ENCODE peak calls at places on chromosomes 1 and 21, in four cellular contexts. One of them, this sample, is unnamed. For H3K36me3, the result is how much of the 10 kb centered on the place peaks cover.

GRCh38 chr21:38505654-38506523 is 7.6 kb upstream of the ERG start:
- DNase-seq in mesendoderm: peak
- DNase-seq in aorta: no peak
- DNase-seq in sigmoid colon: no peak
- DNase-seq in this sample: no peak

GRCh38 chr1:18325151-18325550 is 155.6 kb upstream of the KLHDC7A start:
- DNase-seq in mesendoderm: no peak
- DNase-seq in aorta: no peak
- DNase-seq in sigmoid colon: no peak
- DNase-seq in this sample: no peak

GRCh38 chr1:22728751-22729399 is 18.2 kb downstream of the EPHB2 start:
- DNase-seq in mesendoderm: no peak
- DNase-seq in aorta: no peak
- DNase-seq in sigmoid colon: no peak
- DNase-seq in this sample: no peak

GRCh38 chr1:225638853-225639252 is 14.1 kb downstream of the ENAH start:
- DNase-seq in mesendoderm: no peak
- DNase-seq in aorta: no peak
- DNase-seq in sigmoid colon: no peak
- DNase-seq in this sample: no peak

GRCh38 chr21:46196733-46197132 is 12.5 kb upstream of the SPATC1L start:
- DNase-seq in mesendoderm: no peak
- DNase-seq in aorta: peak
- DNase-seq in sigmoid colon: peak
- DNase-seq in this sample: no peak

GRCh38 chr1:113958691-113959090 is 20.6 kb upstream of the OLFML3 start:
- DNase-seq in mesendoderm: no peak
- DNase-seq in aorta: no peak
- DNase-seq in sigmoid colon: no peak
- DNase-seq in this sample: no peak

GRCh38 chr1:232594018-232594502 is 35.9 kb downstream of the SIPA1L2 start:
- DNase-seq in mesendoderm: no peak
- DNase-seq in aorta: no peak
- DNase-seq in sigmoid colon: no peak
- DNase-seq in this sample: no peak

GRCh38 chr1:58406296-58407071 is 140.0 kb downstream of the OMA1 start:
- DNase-seq in mesendoderm: peak
- DNase-seq in aorta: no peak
- DNase-seq in sigmoid colon: no peak
- DNase-seq in this sample: no peak

GRCh38 chr1:241605146-241605805 is 34.9 kb downstream of the CHML start:
- DNase-seq in mesendoderm: peak
- DNase-seq in aorta: no peak
- DNase-seq in sigmoid colon: no peak
- DNase-seq in this sample: no peak

GRCh38 chr21:43936186-43936967 is 71.4 kb downstream of the AGPAT3 start:
- DNase-seq in mesendoderm: no peak
- DNase-seq in aorta: no peak
- DNase-seq in sigmoid colon: no peak
- DNase-seq in this sample: no peak

GRCh38 chr21:35020902-35021301 is 28.2 kb downstream of the RUNX1 start:
- DNase-seq in mesendoderm: no peak
- DNase-seq in aorta: no peak
- DNase-seq in sigmoid colon: no peak
- DNase-seq in this sample: no peak

GRCh38 chr1:235411489-235412486 is 44.6 kb downstream of the TBCE start:
- DNase-seq in mesendoderm: peak
- DNase-seq in aorta: no peak
- DNase-seq in sigmoid colon: no peak
- DNase-seq in this sample: no peak

GRCh38 chr21:44911384-44912157 is 9.1 kb downstream of the ITGB2 start:
- DNase-seq in mesendoderm: no peak
- DNase-seq in aorta: peak
- DNase-seq in sigmoid colon: peak
- DNase-seq in this sample: peak

GRCh38 chr1:168408531-168409242 is 128.0 kb downstream of the TBX19 start:
- DNase-seq in mesendoderm: peak
- DNase-seq in aorta: no peak
- DNase-seq in sigmoid colon: no peak
- DNase-seq in this sample: peak

GRCh38 chr1:94806451-94806861 is 13.7 kb upstream of the SLC44A3 start:
- DNase-seq in mesendoderm: no peak
- DNase-seq in aorta: no peak
- DNase-seq in sigmoid colon: no peak
- DNase-seq in this sample: no peak

GRCh38 chr1:203126151-203126865 is 1.2 kb upstream of the ADORA1 start:
- DNase-seq in mesendoderm: peak
- DNase-seq in aorta: no peak
- DNase-seq in sigmoid colon: no peak
- DNase-seq in this sample: no peak

GRCh38 chr1:108584320-108584968 is 24.5 kb downstream of the EEIG2 start:
- DNase-seq in mesendoderm: no peak
- DNase-seq in aorta: no peak
- DNase-seq in sigmoid colon: no peak
- DNase-seq in this sample: no peak

GRCh38 chr1:108813326-108813725 is 43.6 kb downstream of the AKNAD1 start:
- DNase-seq in mesendoderm: no peak
- DNase-seq in aorta: no peak
- DNase-seq in sigmoid colon: no peak
- DNase-seq in this sample: no peak

GRCh38 chr1:5648410-5649165 is 343.6 kb downstream of the NPHP4 start:
- DNase-seq in mesendoderm: no peak
- DNase-seq in aorta: no peak
- DNase-seq in sigmoid colon: no peak
- DNase-seq in this sample: no peak

GRCh38 chr1:59057211-59057694 is 239.6 kb upstream of the FGGY start:
- DNase-seq in mesendoderm: peak
- DNase-seq in aorta: peak
- DNase-seq in sigmoid colon: peak
- DNase-seq in this sample: no peak

GRCh38 chr1:9867408-9868243 is 42.4 kb downstream of the CTNNBIP1 start:
- DNase-seq in mesendoderm: peak
- DNase-seq in aorta: peak
- DNase-seq in sigmoid colon: peak
- DNase-seq in this sample: peak

GRCh38 chr1:93814059-93814794 is 64.8 kb downstream of the DNTTIP2 start:
- DNase-seq in mesendoderm: peak
- DNase-seq in aorta: no peak
- DNase-seq in sigmoid colon: peak
- DNase-seq in this sample: no peak

GRCh38 chr1:77605246-77606026 is 77.0 kb downstream of the ZZZ3 start:
- DNase-seq in mesendoderm: no peak
- DNase-seq in aorta: peak
- DNase-seq in sigmoid colon: peak
- DNase-seq in this sample: no peak

GRCh38 chr21:31426235-31426797 is 82.3 kb upstream of the TIAM1 start:
- DNase-seq in mesendoderm: no peak
- DNase-seq in aorta: no peak
- DNase-seq in sigmoid colon: no peak
- DNase-seq in this sample: no peak

GRCh38 chr1:2636733-2637132 is 3.9 kb upstream of the MMEL1 start:
- DNase-seq in mesendoderm: no peak
- DNase-seq in aorta: no peak
- DNase-seq in sigmoid colon: peak
- DNase-seq in this sample: no peak

GRCh38 chr1:120179420-120180348 is 3.4 kb upstream of the SEC22B start:
- DNase-seq in mesendoderm: peak
- DNase-seq in aorta: no peak
- DNase-seq in sigmoid colon: peak
- DNase-seq in this sample: no peak

GRCh38 chr1:201015551-201016091 is 7.9 kb downstream of the KIF21B start:
- DNase-seq in mesendoderm: peak
- DNase-seq in aorta: no peak
- DNase-seq in sigmoid colon: no peak
- DNase-seq in this sample: no peak

GRCh38 chr1:115337633-115338456 is at the start of gene NGF:
- DNase-seq in mesendoderm: peak
- DNase-seq in aorta: peak
- DNase-seq in sigmoid colon: peak
- DNase-seq in this sample: no peak

GRCh38 chr1:157154940-157155514 is 16.8 kb upstream of the ETV3 start:
- DNase-seq in mesendoderm: peak
- DNase-seq in aorta: peak
- DNase-seq in sigmoid colon: no peak
- DNase-seq in this sample: no peak

GRCh38 chr1:94707321-94708298 is 112.5 kb upstream of the SLC44A3 start:
- DNase-seq in mesendoderm: peak
- DNase-seq in aorta: no peak
- DNase-seq in sigmoid colon: no peak
- DNase-seq in this sample: no peak

GRCh38 chr1:215156232-215156631 is 73.7 kb downstream of the KCNK2 start:
- DNase-seq in mesendoderm: no peak
- DNase-seq in aorta: no peak
- DNase-seq in sigmoid colon: no peak
- DNase-seq in this sample: no peak

GRCh38 chr1:115134850-115135484 is 45.7 kb upstream of the TSPAN2 start:
- DNase-seq in mesendoderm: peak
- DNase-seq in aorta: peak
- DNase-seq in sigmoid colon: no peak
- DNase-seq in this sample: no peak

GRCh38 chr1:53104289-53104913 is 38.0 kb downstream of the SLC1A7 start:
- DNase-seq in mesendoderm: peak
- DNase-seq in aorta: no peak
- DNase-seq in sigmoid colon: peak
- DNase-seq in this sample: no peak

GRCh38 chr1:53260631-53261247 is 22.4 kb upstream of the MAGOH start:
- DNase-seq in mesendoderm: no peak
- DNase-seq in aorta: no peak
- DNase-seq in sigmoid colon: no peak
- DNase-seq in this sample: no peak

GRCh38 chr1:24294757-24295371 is 24.3 kb upstream of the GRHL3 start:
- DNase-seq in mesendoderm: peak
- DNase-seq in aorta: peak
- DNase-seq in sigmoid colon: peak
- DNase-seq in this sample: no peak

GRCh38 chr1:230902349-230902923 is 34.1 kb upstream of the C1orf198 start:
- DNase-seq in mesendoderm: no peak
- DNase-seq in aorta: no peak
- DNase-seq in sigmoid colon: no peak
- DNase-seq in this sample: no peak

GRCh38 chr1:99784143-99784542 is 17.7 kb upstream of the FRRS1 start:
- DNase-seq in mesendoderm: peak
- DNase-seq in aorta: no peak
- DNase-seq in sigmoid colon: no peak
- DNase-seq in this sample: no peak

GRCh38 chr1:21623411-21623961 is 45.7 kb downstream of the RAP1GAP start:
- DNase-seq in mesendoderm: no peak
- DNase-seq in aorta: no peak
- DNase-seq in sigmoid colon: no peak
- DNase-seq in this sample: no peak

GRCh38 chr1:85473390-85473789 is 8.4 kb upstream of the DDAH1 start:
- DNase-seq in mesendoderm: no peak
- DNase-seq in aorta: no peak
- DNase-seq in sigmoid colon: no peak
- DNase-seq in this sample: no peak
- H3K27ac ChIP-seq in mesendoderm: no peak
- H3K27ac ChIP-seq in aorta: no peak
- H3K27ac ChIP-seq in sigmoid colon: no peak
- H3K27ac ChIP-seq in this sample: no peak

GRCh38 chr1:1225913-1226312 is 5.9 kb downstream of the SDF4 start:
- DNase-seq in mesendoderm: no peak
- DNase-seq in aorta: no peak
- DNase-seq in sigmoid colon: no peak
- DNase-seq in this sample: no peak
- H3K36me3 ChIP-seq in mesendoderm: under half
- H3K36me3 ChIP-seq in aorta: under half
- H3K36me3 ChIP-seq in sigmoid colon: half or more
- H3K36me3 ChIP-seq in this sample: under half

GRCh38 chr1:8407652-8408051 is 89.7 kb downstream of the SLC45A1 start:
- DNase-seq in mesendoderm: no peak
- DNase-seq in aorta: no peak
- DNase-seq in sigmoid colon: no peak
- DNase-seq in this sample: no peak
- H3K27ac ChIP-seq in mesendoderm: no peak
- H3K27ac ChIP-seq in aorta: peak
- H3K27ac ChIP-seq in sigmoid colon: peak
- H3K27ac ChIP-seq in this sample: peak

GRCh38 chr1:34796990-34797389 is 4.2 kb downstream of the GJA4 start:
- DNase-seq in mesendoderm: peak
- DNase-seq in aorta: no peak
- DNase-seq in sigmoid colon: no peak
- DNase-seq in this sample: no peak
- H3K36me3 ChIP-seq in mesendoderm: under half
- H3K36me3 ChIP-seq in aorta: under half
- H3K36me3 ChIP-seq in sigmoid colon: under half
- H3K36me3 ChIP-seq in this sample: under half

DNA sequence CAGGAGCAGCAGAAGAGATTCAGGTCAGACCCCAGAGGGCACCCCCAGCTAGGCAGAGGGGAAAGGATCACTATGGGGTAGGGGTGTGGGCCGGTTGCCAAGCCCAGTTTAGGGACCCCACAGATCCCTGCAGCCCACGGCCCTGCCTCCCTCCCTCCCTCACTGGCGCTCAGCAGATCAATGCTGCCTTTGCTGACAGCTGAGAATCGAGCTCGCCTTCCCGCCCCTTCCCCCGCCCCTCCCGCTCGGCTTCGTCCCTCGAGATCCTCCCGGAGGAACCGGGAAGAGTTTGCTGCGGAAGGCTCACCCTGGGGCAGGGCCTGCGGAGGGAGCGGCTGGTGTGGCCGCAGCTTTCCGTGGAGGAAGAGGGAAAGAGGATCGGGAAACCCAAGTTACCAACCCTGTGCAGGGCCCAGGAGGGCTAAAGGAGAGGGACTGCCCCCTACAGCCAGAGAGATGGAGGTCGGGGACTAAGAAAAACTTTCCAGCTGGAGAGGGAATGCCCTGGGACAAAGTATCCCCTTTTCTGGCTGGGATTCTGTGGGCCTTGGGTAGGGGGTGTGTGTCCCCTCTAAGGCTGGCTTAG is 1.1 kb upstream of the KCNQ4 start:
- DNase-seq in mesendoderm: peak
- DNase-seq in aorta: no peak
- DNase-seq in sigmoid colon: no peak
- DNase-seq in this sample: no peak
- H3K27ac ChIP-seq in mesendoderm: no peak
- H3K27ac ChIP-seq in aorta: no peak
- H3K27ac ChIP-seq in sigmoid colon: peak
- H3K27ac ChIP-seq in this sample: no peak

DNA sequence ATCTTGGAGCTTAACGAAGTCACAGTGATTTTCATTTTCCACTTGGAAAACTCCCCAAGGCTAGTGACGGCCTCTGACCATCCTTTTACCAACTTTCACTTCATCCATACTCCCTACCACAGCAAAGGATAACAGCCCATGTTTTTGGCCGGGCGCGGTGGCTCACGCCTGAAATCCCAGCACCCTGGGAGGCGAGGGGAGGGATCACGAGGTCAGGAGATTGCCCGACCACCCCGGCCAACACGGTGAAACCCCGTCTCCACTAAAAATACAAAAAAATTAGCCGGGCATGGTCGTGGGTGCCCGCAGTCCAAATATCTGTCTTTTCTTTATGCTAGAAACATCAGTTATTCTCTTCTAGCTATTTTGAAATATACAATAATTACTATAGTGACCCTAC is 7.3 kb downstream of the ASPM start:
- DNase-seq in mesendoderm: no peak
- DNase-seq in aorta: no peak
- DNase-seq in sigmoid colon: no peak
- DNase-seq in this sample: no peak
- H3K36me3 ChIP-seq in mesendoderm: under half
- H3K36me3 ChIP-seq in aorta: under half
- H3K36me3 ChIP-seq in sigmoid colon: under half
- H3K36me3 ChIP-seq in this sample: under half

GRCh38 chr1:160046494-160047115 is 14.8 kb upstream of the PIGM start:
- DNase-seq in mesendoderm: peak
- DNase-seq in aorta: no peak
- DNase-seq in sigmoid colon: peak
- DNase-seq in this sample: peak
- H3K27ac ChIP-seq in mesendoderm: no peak
- H3K27ac ChIP-seq in aorta: no peak
- H3K27ac ChIP-seq in sigmoid colon: peak
- H3K27ac ChIP-seq in this sample: no peak